ENCODE peak calls at places on chromosomes 13 and 19, in ten cellular contexts. H, Z, T, E, Y, M, R, N, D and L are unnamed samples.

GRCh38 chr19:15519433-15519976 is 11.2 kb downstream of the CYP4F22 start:
- DNase-seq in Z (no peak), M (no peak), H (no peak), R (no peak), T (no peak), E (no peak), Y (no peak), N (no peak), D (no peak), L (no peak)

GRCh38 chr13:77692746-77693448 is 4.6 kb upstream of the SLAIN1 start:
- DNase-seq in M (no peak), Z (no peak), Y (no peak), T (no peak), H (no peak), N (no peak), D (no peak), R (no peak), E (no peak), L (no peak)

GRCh38 chr19:23795462-23795861 is 36.8 kb upstream of the ZNF681 start:
- DNase-seq in H (no peak), E (no peak), Z (no peak), D (no peak), R (no peak), M (no peak), N (no peak), T (no peak), Y (no peak), L (no peak)

GRCh38 chr19:44657211-44657921 is 13.7 kb downstream of the PVR start:
- DNase-seq in D (peak), E (no peak), Z (peak), T (peak), N (peak), R (peak), Y (peak), H (peak), M (peak), L (no peak)

GRCh38 chr13:23754506-23754905 is 134.7 kb downstream of the MIPEP start:
- DNase-seq in Z (no peak), H (no peak), D (no peak), T (no peak), E (no peak), Y (no peak), M (no peak), N (no peak), R (no peak), L (no peak)

GRCh38 chr19:10624585-10624984 is 768 bp upstream of the SLC44A2 start:
- DNase-seq in H (no peak), T (no peak), D (no peak), R (no peak), Z (no peak), E (no peak), M (no peak), N (no peak), Y (no peak), L (no peak)

GRCh38 chr13:29396446-29396845 is 199.0 kb downstream of the SLC7A1 start:
- DNase-seq in D (no peak), Z (no peak), R (no peak), M (no peak), H (no peak), N (no peak), E (no peak), Y (no peak), T (no peak), L (no peak)

GRCh38 chr19:28305513-28305912 is 907.4 kb downstream of the UQCRFS1 start:
- DNase-seq in E (no peak), N (no peak), M (no peak), Y (no peak), T (no peak), H (no peak), Z (no peak), R (no peak), D (no peak), L (no peak)

GRCh38 chr13:44013666-44014291 is 134.1 kb downstream of the LACC1 start:
- DNase-seq in Y (no peak), D (peak), Z (no peak), H (no peak), N (no peak), E (no peak), R (peak), T (no peak), M (no peak), L (peak)

GRCh38 chr19:43540381-43540780 is 7.4 kb downstream of the ZNF575 start:
- DNase-seq in R (no peak), Y (no peak), M (no peak), D (no peak), Z (no peak), H (no peak), T (no peak), E (no peak), N (no peak), L (no peak)

GRCh38 chr13:48156466-48156865 is 61.6 kb upstream of the MED4 start:
- DNase-seq in E (peak), Y (peak), N (peak), M (no peak), Z (peak), T (no peak), D (no peak), H (no peak), R (no peak), L (no peak)

GRCh38 chr13:51093574-51093973 is 17.5 kb downstream of the C13orf42 start:
- DNase-seq in R (no peak), T (no peak), Y (no peak), E (no peak), D (no peak), M (no peak), H (no peak), N (no peak), Z (no peak), L (no peak)

GRCh38 chr13:34369925-34370324 is 552.0 kb downstream of the RFC3 start:
- DNase-seq in Z (no peak), Y (no peak), T (no peak), E (no peak), D (peak), H (no peak), M (no peak), N (no peak), R (peak), L (no peak)

GRCh38 chr19:18951721-18952281 is 10.8 kb upstream of the HOMER3 start:
- DNase-seq in Y (no peak), D (peak), M (no peak), N (no peak), R (peak), H (no peak), Z (no peak), T (no peak), E (no peak), L (peak)

GRCh38 chr13:111636804-111637203 is 316.4 kb downstream of the TEX29 start:
- DNase-seq in T (no peak), M (no peak), N (no peak), E (no peak), D (no peak), Y (no peak), Z (no peak), H (no peak), R (no peak), L (no peak)

GRCh38 chr19:4014541-4015491 is 7.3 kb downstream of the PIAS4 start:
- DNase-seq in D (no peak), H (peak), Z (no peak), R (no peak), M (no peak), N (no peak), Y (peak), E (no peak), T (no peak), L (no peak)

GRCh38 chr19:57947088-57947418 is 453 bp downstream of the ZNF256 start:
- DNase-seq in N (no peak), M (no peak), Y (no peak), T (no peak), E (no peak), H (no peak), D (no peak), R (no peak), Z (no peak), L (no peak)

GRCh38 chr13:97018029-97018819 is 23.9 kb upstream of the OXGR1 start:
- DNase-seq in D (peak), M (no peak), E (no peak), T (no peak), R (peak), N (peak), Z (peak), Y (no peak), H (no peak), L (no peak)

GRCh38 chr13:32905063-32905863 is 111.0 kb upstream of the KL start:
- DNase-seq in Y (no peak), N (no peak), D (peak), E (no peak), M (no peak), Z (peak), T (no peak), R (no peak), H (no peak), L (no peak)

GRCh38 chr19:50925734-50926133 is 14.5 kb upstream of the KLK4 start:
- DNase-seq in Y (no peak), E (no peak), N (no peak), R (no peak), H (no peak), M (no peak), T (no peak), D (no peak), Z (no peak), L (no peak)

GRCh38 chr13:106657104-106657503 is 89.2 kb upstream of the ARGLU1 start:
- DNase-seq in D (no peak), Z (no peak), R (no peak), Y (no peak), H (no peak), T (no peak), E (no peak), M (no peak), N (no peak), L (no peak)

GRCh38 chr13:31045621-31046081 is 113.2 kb downstream of the TEX26 start:
- DNase-seq in D (peak), N (no peak), Z (no peak), E (peak), T (peak), Y (no peak), M (peak), H (peak), R (peak), L (peak)

GRCh38 chr19:43902399-43902798 is 32.7 kb downstream of the ZNF45 start:
- DNase-seq in H (no peak), R (no peak), D (no peak), E (no peak), Z (no peak), M (no peak), T (no peak), N (no peak), Y (no peak), L (no peak)

GRCh38 chr13:36385471-36385870 is 39.3 kb upstream of the SPART start:
- DNase-seq in N (no peak), Y (no peak), H (no peak), Z (no peak), D (no peak), R (no peak), M (no peak), E (no peak), T (no peak), L (no peak)

GRCh38 chr19:51809787-51810186 is 14.8 kb downstream of the FPR3 start:
- DNase-seq in Y (no peak), H (no peak), R (no peak), D (peak), T (no peak), E (peak), N (no peak), Z (no peak), M (no peak), L (no peak)

DNA sequence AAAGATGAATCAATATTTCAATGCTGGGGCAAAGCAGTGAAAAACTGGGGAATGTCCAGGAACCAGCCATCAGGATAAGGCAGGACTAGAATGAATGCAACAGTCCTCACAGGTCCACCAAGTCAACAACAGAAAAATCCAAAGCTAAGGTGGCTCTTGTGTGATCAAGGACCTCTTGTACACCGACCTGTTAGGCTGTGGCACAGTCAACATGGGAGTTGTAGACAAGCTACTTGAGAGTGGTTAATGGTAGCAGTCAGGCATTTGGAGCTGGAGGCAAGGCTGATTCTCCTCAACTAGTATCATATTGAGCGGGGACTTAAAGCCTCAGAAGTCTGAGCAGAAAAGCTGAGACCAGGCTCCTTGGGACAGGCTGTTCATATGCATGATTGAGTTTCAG is 805 bp upstream of the TNFSF13B start:
- DNase-seq in M (no peak), Z (no peak), D (no peak), T (no peak), H (no peak), N (no peak), E (no peak), R (no peak), Y (no peak), L (no peak)
- TF ChIP-seq CTCF in M (no peak), Z (no peak), D (no peak), T (no peak), H (no peak), N (no peak), E (no peak), R (no peak), Y (no peak), L (no peak)

DNA sequence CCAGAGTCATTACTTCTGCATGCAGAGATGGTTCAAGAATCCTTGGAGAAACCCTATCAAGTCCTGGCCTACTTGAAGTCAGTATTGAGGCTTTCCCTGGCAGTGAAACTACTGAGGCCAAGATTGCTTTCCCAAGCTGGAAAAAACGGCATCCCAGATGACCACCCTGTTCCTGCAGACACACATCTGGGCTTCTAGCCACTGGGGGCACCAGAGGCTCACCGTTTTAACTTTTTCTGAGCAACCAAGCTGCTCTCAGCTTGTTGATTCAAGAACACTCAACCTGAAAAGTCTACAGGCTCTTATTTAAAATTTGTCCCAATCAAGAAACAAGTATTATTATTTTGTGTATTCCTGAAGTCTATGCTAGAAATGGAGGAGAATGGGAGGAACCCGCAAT is 66.6 kb downstream of the SPRYD7 start:
- DNase-seq in H (no peak), M (no peak), E (no peak), R (peak), T (no peak), Z (no peak), Y (no peak), N (peak), D (peak), L (no peak)
- TF ChIP-seq CTCF in H (peak), M (peak), E (no peak), R (peak), T (peak), Z (no peak), Y (no peak), N (peak), D (peak), L (peak)

DNA sequence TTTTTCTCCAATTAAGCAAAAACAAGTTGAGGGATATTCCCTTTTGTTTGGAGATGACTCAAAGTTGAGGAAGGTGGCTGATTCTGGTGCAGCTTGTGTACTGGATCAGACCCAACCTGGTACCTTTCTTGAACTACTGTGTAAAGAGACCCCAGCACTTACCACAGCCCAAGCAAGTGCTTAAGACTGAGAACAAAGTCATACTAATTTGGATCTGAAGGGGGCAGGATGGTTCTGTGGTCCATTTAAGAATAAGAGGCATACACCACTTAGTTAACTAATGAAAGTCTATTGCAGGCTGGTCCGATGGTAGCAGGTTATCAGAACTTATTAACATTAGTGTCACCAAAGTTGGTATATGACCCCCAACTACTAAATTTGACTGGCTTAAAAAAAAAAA is 6.3 kb downstream of the THSD1 start:
- DNase-seq in R (peak), E (no peak), D (no peak), H (no peak), M (no peak), N (no peak), Z (no peak), Y (no peak), T (no peak), L (no peak)
- TF ChIP-seq CTCF in R (peak), E (no peak), D (no peak), H (peak), M (peak), N (no peak), Z (no peak), Y (no peak), T (peak), L (no peak)

GRCh38 chr19:49271080-49271753 is 53.8 kb downstream of the SLC6A16 start:
- DNase-seq in N (no peak), E (no peak), M (no peak), T (no peak), H (no peak), Y (no peak), Z (no peak), R (no peak), D (no peak), L (no peak)
- TF ChIP-seq CTCF in N (no peak), E (no peak), M (no peak), T (no peak), H (no peak), Y (no peak), Z (no peak), R (no peak), D (no peak), L (no peak)

GRCh38 chr19:47215581-47215980 is 15.4 kb downstream of the BBC3 start:
- DNase-seq in T (no peak), D (no peak), H (no peak), E (no peak), N (no peak), Y (no peak), Z (no peak), R (no peak), M (no peak), L (no peak)

GRCh38 chr19:47209323-47210179 is 21.4 kb downstream of the BBC3 start:
- DNase-seq in Z (no peak), Y (no peak), T (no peak), M (no peak), H (no peak), R (no peak), D (peak), E (no peak), N (no peak), L (peak)

GRCh38 chr19:47210180-47210490 is 20.9 kb downstream of the BBC3 start:
- DNase-seq in D (no peak), Z (no peak), H (no peak), E (no peak), Y (no peak), M (no peak), N (no peak), T (no peak), R (no peak), L (no peak)

DNA sequence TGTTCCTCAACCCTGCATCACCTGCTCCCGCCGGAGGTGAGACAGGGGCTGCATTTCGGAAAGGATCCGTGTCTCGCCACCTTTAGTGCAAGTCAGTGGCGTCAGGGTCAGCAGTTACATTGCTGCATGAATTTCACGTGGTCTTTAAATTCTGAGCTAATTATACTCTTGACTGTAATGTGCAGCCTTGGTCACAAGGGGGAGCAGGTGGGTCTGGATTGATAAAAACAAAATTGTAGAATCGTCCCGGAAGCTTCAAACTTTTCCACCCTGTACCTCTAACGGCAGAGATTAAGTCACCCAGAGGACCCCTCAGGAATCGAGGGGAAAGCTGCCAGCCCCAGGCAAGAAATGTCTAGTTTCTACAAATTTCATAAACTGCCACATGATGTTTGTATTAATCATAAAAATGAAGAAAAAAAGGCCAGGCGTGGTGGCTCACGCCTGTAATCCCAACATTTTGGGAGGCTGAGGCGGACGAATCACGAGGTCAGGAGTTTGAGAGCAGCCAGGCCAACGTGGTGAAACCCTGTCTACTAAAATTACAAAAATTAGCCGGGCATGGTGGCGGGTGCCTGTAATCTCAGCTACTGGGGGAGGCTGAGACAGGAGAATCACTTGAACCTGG is 20.2 kb downstream of the BBC3 start:
- DNase-seq in Z (peak), T (peak), H (peak), E (peak), D (peak), M (peak), N (peak), R (peak), Y (peak), L (peak)
- TF ChIP-seq CTCF in Z (peak), T (peak), H (peak), E (peak), D (peak), M (peak), N (peak), R (peak), Y (peak), L (peak)

GRCh38 chr13:45879666-45880065 is 28.1 kb upstream of the SIAH3 start:
- DNase-seq in E (no peak), T (peak), H (no peak), D (no peak), Y (no peak), N (no peak), R (no peak), M (peak), Z (no peak), L (no peak)
- TF ChIP-seq CTCF in E (no peak), T (peak), H (no peak), D (no peak), Y (no peak), N (peak), R (no peak), M (no peak), Z (no peak), L (no peak)

GRCh38 chr19:31364956-31365355 is 15.7 kb upstream of the TSHZ3 start:
- DNase-seq in T (no peak), H (no peak), R (no peak), N (no peak), Y (no peak), D (no peak), M (no peak), Z (no peak), E (no peak), L (no peak)
- TF ChIP-seq CTCF in T (no peak), H (no peak), R (no peak), N (no peak), Y (no peak), D (no peak), M (no peak), Z (no peak), E (no peak), L (no peak)

GRCh38 chr13:79365981-79366380 is 40.1 kb downstream of the RBM26 start:
- DNase-seq in N (no peak), Y (no peak), T (no peak), D (no peak), H (no peak), Z (no peak), M (no peak), R (no peak), E (no peak), L (no peak)

GRCh38 chr13:79360064-79360463 is 46.0 kb downstream of the RBM26 start:
- DNase-seq in M (no peak), H (no peak), N (no peak), T (no peak), D (no peak), Z (no peak), E (no peak), R (no peak), Y (no peak), L (no peak)

GRCh38 chr13:79359064-79359463 is 47.0 kb downstream of the RBM26 start:
- DNase-seq in E (no peak), N (no peak), D (no peak), Y (no peak), M (no peak), H (no peak), T (no peak), R (no peak), Z (no peak), L (no peak)

GRCh38 chr13:79361299-79361698 is 44.8 kb downstream of the RBM26 start:
- DNase-seq in Y (no peak), D (no peak), R (no peak), M (no peak), N (no peak), Z (no peak), E (no peak), H (no peak), T (no peak), L (no peak)
- TF ChIP-seq CTCF in Y (no peak), D (no peak), R (no peak), M (no peak), N (no peak), Z (no peak), E (no peak), H (no peak), T (no peak), L (no peak)

GRCh38 chr19:5355693-5356092 is 15.1 kb upstream of the PTPRS start:
- DNase-seq in E (no peak), N (no peak), Z (no peak), T (no peak), Y (no peak), D (no peak), H (no peak), R (no peak), M (no peak), L (no peak)

GRCh38 chr19:5355076-5355475 is 14.5 kb upstream of the PTPRS start:
- DNase-seq in Y (no peak), N (no peak), H (no peak), E (no peak), M (no peak), R (no peak), D (no peak), T (no peak), Z (no peak), L (no peak)

GRCh38 chr19:5356428-5356827 is 15.8 kb upstream of the PTPRS start:
- DNase-seq in M (no peak), Y (no peak), D (no peak), E (no peak), R (no peak), N (no peak), T (no peak), Z (no peak), H (no peak), L (no peak)

GRCh38 chr19:5352229-5352763 is 11.7 kb upstream of the PTPRS start:
- DNase-seq in H (no peak), M (no peak), N (no peak), Y (no peak), E (no peak), Z (no peak), D (no peak), R (peak), T (no peak), L (no peak)

GRCh38 chr19:5354403-5354802 is 13.8 kb upstream of the PTPRS start:
- DNase-seq in R (no peak), Y (no peak), E (no peak), Z (no peak), D (no peak), M (no peak), N (peak), T (no peak), H (no peak), L (no peak)
- TF ChIP-seq CTCF in R (peak), Y (no peak), E (no peak), Z (no peak), D (peak), M (no peak), N (peak), T (no peak), H (no peak), L (peak)

GRCh38 chr13:37753776-37754175 is 115.8 kb downstream of the TRPC4 start:
- DNase-seq in D (no peak), E (no peak), Y (no peak), R (no peak), M (no peak), N (no peak), Z (no peak), T (no peak), H (no peak), L (no peak)
- TF ChIP-seq CTCF in D (no peak), E (no peak), Y (no peak), R (no peak), M (no peak), N (no peak), Z (no peak), T (no peak), H (no peak), L (no peak)